ENCODE peak calls at places on chromosomes 12 and 14, in seven cellular contexts. O is NCI-H2081; X is CD8-positive, alpha-beta T cell; M is fibroblast of gingiva; G is progenitor cell of endocrine pancreas; I is GM13977; Q is ACHN. J is an unnamed sample.

GRCh38 chr12:5887758-5888157 is 57.3 kb downstream of the ANO2 start:
- DNase-seq in Q (no peak), G (no peak), M (no peak), I (no peak), X (no peak), O (no peak), J (no peak)

GRCh38 chr12:55724226-55724939 is 4.2 kb downstream of the RDH5 start:
- DNase-seq in Q (peak), G (no peak), X (no peak), I (peak), M (peak), O (peak), J (peak)

GRCh38 chr14:57371013-57371412 is 19.4 kb upstream of the NAA30 start:
- DNase-seq in M (no peak), X (no peak), I (no peak), Q (no peak), O (no peak), G (no peak), J (no peak)

GRCh38 chr12:75706786-75707605 is 195.6 kb upstream of the KRR1 start:
- DNase-seq in I (no peak), G (no peak), M (peak), Q (peak), X (no peak), O (no peak), J (peak)

GRCh38 chr14:45716506-45716905 is 463.5 kb upstream of the MIS18BP1 start:
- DNase-seq in G (no peak), Q (no peak), M (no peak), I (no peak), X (no peak), O (no peak), J (no peak)

GRCh38 chr14:26598081-26598671 is 343 bp upstream of the NOVA1 start:
- DNase-seq in G (peak), O (peak), X (no peak), Q (peak), I (no peak), M (peak), J (peak)

GRCh38 chr12:154058-154457 is 59.9 kb downstream of the SLC6A12 start:
- DNase-seq in X (no peak), O (no peak), G (no peak), M (no peak), Q (no peak), I (no peak), J (no peak)

GRCh38 chr14:71610797-71611196 is 321.4 kb upstream of the RGS6 start:
- DNase-seq in O (peak), G (no peak), X (no peak), I (no peak), M (peak), Q (no peak), J (no peak)

GRCh38 chr14:63328787-63329737 is 10.3 kb upstream of the GPHB5 start:
- DNase-seq in X (no peak), O (no peak), I (no peak), G (no peak), M (no peak), Q (no peak), J (no peak)

GRCh38 chr14:74946659-74947281 is 8.6 kb downstream of the PGF start:
- DNase-seq in M (no peak), Q (no peak), X (no peak), G (no peak), O (no peak), I (no peak), J (no peak)

GRCh38 chr12:19967486-19967885 is 400.9 kb upstream of the PDE3A start:
- DNase-seq in I (no peak), X (no peak), G (no peak), O (peak), M (peak), Q (no peak), J (peak)

GRCh38 chr12:75721231-75721641 is 209.8 kb upstream of the KRR1 start:
- DNase-seq in I (no peak), Q (no peak), M (peak), X (no peak), O (no peak), G (no peak), J (no peak)

GRCh38 chr12:6124411-6125151 is at the start of gene VWF:
- DNase-seq in M (no peak), I (no peak), O (no peak), Q (no peak), G (no peak), X (no peak), J (no peak)

GRCh38 chr14:54603362-54603761 is 36.4 kb downstream of the SAMD4A start:
- DNase-seq in I (no peak), O (no peak), M (peak), G (no peak), X (no peak), Q (no peak), J (peak)

GRCh38 chr12:121883315-121883660 is 5.3 kb upstream of the PSMD9 start:
- DNase-seq in X (no peak), Q (no peak), O (no peak), I (no peak), M (no peak), G (no peak), J (no peak)

GRCh38 chr14:64008016-64008415 is 155.2 kb downstream of the SYNE2 start:
- DNase-seq in M (no peak), I (no peak), X (no peak), O (no peak), G (no peak), Q (no peak), J (no peak)

GRCh38 chr14:97719931-97720330 is 922.7 kb downstream of the VRK1 start:
- DNase-seq in M (no peak), O (no peak), X (no peak), Q (no peak), G (no peak), I (no peak), J (no peak)

GRCh38 chr14:104138098-104138890 is at the start of gene KIF26A:
- DNase-seq in I (no peak), X (no peak), M (no peak), Q (peak), G (peak), O (peak), J (no peak)

GRCh38 chr12:116609715-116610114 is 50.5 kb downstream of the MAP1LC3B2 start:
- DNase-seq in M (no peak), X (no peak), G (no peak), Q (peak), O (no peak), I (no peak), J (peak)

GRCh38 chr14:97106166-97106565 is 309.0 kb downstream of the VRK1 start:
- DNase-seq in M (no peak), X (no peak), I (no peak), G (no peak), O (no peak), Q (no peak), J (no peak)

GRCh38 chr12:54259194-54260011 is 20.5 kb downstream of the CBX5 start:
- DNase-seq in M (peak), I (peak), X (peak), Q (peak), O (peak), G (peak), J (peak)

GRCh38 chr12:102385343-102385742 is 95.0 kb downstream of the IGF1 start:
- DNase-seq in I (no peak), M (no peak), O (no peak), X (no peak), G (no peak), Q (no peak), J (no peak)

GRCh38 chr12:92503029-92503931 is 199.5 kb upstream of the PLEKHG7 start:
- DNase-seq in Q (no peak), O (peak), X (no peak), M (peak), I (peak), G (no peak), J (peak)

GRCh38 chr12:39235990-39236767 is 206.7 kb downstream of the KIF21A start:
- DNase-seq in O (no peak), Q (no peak), X (no peak), M (no peak), G (no peak), I (no peak), J (peak)

GRCh38 chr12:128702344-128702743 is 121.4 kb downstream of the SLC15A4 start:
- DNase-seq in O (no peak), I (no peak), Q (no peak), M (no peak), X (no peak), G (no peak), J (no peak)

GRCh38 chr12:45458238-45458637 is 242.3 kb downstream of the ANO6 start:
- DNase-seq in O (no peak), Q (no peak), G (no peak), I (no peak), M (peak), X (no peak), J (peak)

GRCh38 chr14:33799705-33800269 is 151.1 kb downstream of the EGLN3 start:
- DNase-seq in Q (no peak), X (no peak), G (no peak), M (no peak), I (no peak), O (no peak), J (peak)

GRCh38 chr14:93017341-93017797 is 94.4 kb downstream of the CHGA start:
- DNase-seq in I (no peak), Q (no peak), G (no peak), O (no peak), M (no peak), X (no peak), J (no peak)

GRCh38 chr12:127594351-127594970 is 672.5 kb upstream of the TMEM132C start:
- DNase-seq in G (no peak), O (no peak), I (no peak), M (no peak), X (no peak), Q (no peak), J (no peak)